ENCODE peak calls at places on chromosomes 7 and 10, in eight cellular contexts. M is fibroblast of lung, T is LNCaP clone FGC, S is fibroblast of the aortic adventitia, O is body of pancreas, H is ovary, C is left lung, F is RWPE2. D is an unnamed sample.

GRCh38 chr10:71357792-71358265 is 38.8 kb downstream of the SLC29A3 start:
- DNase-seq in M (peak; percentile 71), T (no peak), S (no peak), O (no peak), H (peak; percentile 66), C (no peak), F (no peak), D (no peak)

GRCh38 chr7:106869954-106870353 is 4.9 kb downstream of the PIK3CG start:
- DNase-seq in M (no peak), T (no peak), S (no peak), O (no peak), H (no peak), C (no peak), F (no peak), D (no peak)

GRCh38 chr7:108132551-108133265 is 2.5 kb upstream of the LAMB4 start:
- DNase-seq in M (no peak), T (no peak), S (no peak), O (no peak), H (no peak), C (no peak), F (no peak), D (peak; percentile 12)

GRCh38 chr7:63080406-63080805 is 918.2 kb upstream of the ZNF722 start:
- DNase-seq in M (no peak), T (no peak), S (no peak), O (no peak), H (no peak), C (no peak), F (no peak), D (no peak)

GRCh38 chr10:99435986-99436633 is 5.7 kb upstream of the GOT1 start:
- DNase-seq in M (peak; percentile 44), T (no peak), S (peak; percentile 59), O (no peak), H (no peak), C (no peak), F (no peak), D (peak; percentile 31)

GRCh38 chr7:19327011-19327410 is 181.8 kb upstream of the FERD3L start:
- DNase-seq in M (peak; percentile 50), T (no peak), S (peak; percentile 86), O (no peak), H (no peak), C (no peak), F (no peak), D (peak; percentile 49)

GRCh38 chr7:139358541-139359365 is 941 bp upstream of the LUC7L2 start:
- DNase-seq in M (peak; percentile 66), T (no peak), S (peak; percentile 59), O (no peak), H (no peak), C (no peak), F (no peak), D (peak; percentile 23)

GRCh38 chr7:76292206-76292573 is 10.3 kb upstream of the HSPB1 start:
- DNase-seq in M (peak; percentile 28), T (no peak), S (no peak), O (peak; percentile 42), H (no peak), C (no peak), F (no peak), D (no peak)

GRCh38 chr7:91319326-91319725 is 55.1 kb downstream of the FZD1 start:
- DNase-seq in M (no peak), T (no peak), S (no peak), O (no peak), H (no peak), C (no peak), F (no peak), D (no peak)

GRCh38 chr7:148987751-148988512 is 40.4 kb downstream of the PDIA4 start:
- DNase-seq in M (no peak), T (no peak), S (no peak), O (peak; percentile 35), H (no peak), C (no peak), F (no peak), D (no peak)

GRCh38 chr10:4663162-4663992 is 162.6 kb upstream of the AKR1E2 start:
- DNase-seq in M (peak; percentile 99), T (peak; percentile 47), S (peak; percentile 100), O (peak; percentile 80), H (peak; percentile 57), C (no peak), F (peak; percentile 83), D (peak; percentile 95)

GRCh38 chr10:62817120-62817762 is 1.1 kb upstream of the EGR2 start:
- DNase-seq in M (no peak), T (no peak), S (no peak), O (peak; percentile 43), H (peak; percentile 55), C (peak; percentile 90), F (peak; percentile 69), D (no peak)
- TF ChIP-seq CTCF in M (no peak), T (no peak), S (no peak), O (no peak), H (no peak), C (no peak), F (no peak), D (no peak)

DNA sequence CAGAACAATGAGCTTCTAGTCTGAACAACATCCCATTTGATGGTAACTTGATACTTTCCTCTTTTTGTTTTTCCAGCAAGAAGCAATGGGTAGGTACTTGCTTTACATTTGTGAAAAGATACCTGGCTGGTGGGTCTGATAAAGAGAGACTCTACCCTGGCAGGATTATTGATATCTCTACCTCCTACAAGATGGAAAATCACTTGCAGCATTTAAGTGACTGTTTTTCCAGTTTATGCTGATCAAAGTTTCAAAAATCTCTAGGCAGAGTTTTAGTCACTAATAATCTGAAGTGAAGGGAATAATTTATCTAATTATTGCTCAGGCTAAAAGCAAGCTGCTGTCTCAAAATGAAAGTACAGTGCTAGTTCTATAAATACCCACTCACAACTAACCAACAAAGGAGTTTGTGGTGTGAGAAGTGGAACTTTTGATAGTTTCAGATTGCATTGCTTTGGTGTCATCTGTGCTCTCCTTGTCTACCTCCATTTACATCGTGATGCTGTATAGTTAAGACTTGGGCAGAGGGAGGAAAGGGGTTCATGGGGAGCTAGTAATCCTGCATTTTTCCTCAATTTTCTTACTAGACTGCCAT is 86.0 kb upstream of the ANKRD1 start:
- DNase-seq in M (no peak), T (no peak), S (no peak), O (no peak), H (no peak), C (no peak), F (no peak), D (no peak)
- H3K4me3 ChIP-seq in M (no peak overlapping the region), T (no peak overlapping the region), S (no peak overlapping the region), O (no peak overlapping the region), H (no peak overlapping the region), C (no peak overlapping the region), F (no peak overlapping the region), D (no peak overlapping the region)

DNA sequence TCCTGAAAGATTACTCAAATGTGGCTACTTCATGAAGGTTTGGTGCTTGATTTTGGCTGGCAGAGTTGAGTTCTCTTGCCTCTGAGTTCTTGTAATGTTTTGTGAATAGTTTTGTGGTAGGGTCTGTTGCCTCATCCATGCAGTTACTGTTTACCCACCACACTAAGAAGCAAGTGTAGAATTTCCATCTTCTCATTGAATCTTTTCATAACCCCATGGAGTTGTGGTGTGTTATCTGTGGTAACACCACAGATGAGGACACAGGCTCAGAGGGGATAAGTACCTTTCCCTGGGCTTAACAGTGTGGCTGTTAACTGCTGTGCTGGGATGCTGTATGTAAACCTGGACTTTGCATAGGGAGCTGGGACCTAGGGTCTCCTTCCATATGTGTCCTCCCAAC is 186.3 kb downstream of the CAMK1D start:
- DNase-seq in M (no peak), T (no peak), S (no peak), O (no peak), H (no peak), C (no peak), F (no peak), D (peak; percentile 18)
- TF ChIP-seq CTCF in M (no peak), T (no peak), S (no peak), O (no peak), H (no peak), C (no peak), F (no peak), D (no peak)

DNA sequence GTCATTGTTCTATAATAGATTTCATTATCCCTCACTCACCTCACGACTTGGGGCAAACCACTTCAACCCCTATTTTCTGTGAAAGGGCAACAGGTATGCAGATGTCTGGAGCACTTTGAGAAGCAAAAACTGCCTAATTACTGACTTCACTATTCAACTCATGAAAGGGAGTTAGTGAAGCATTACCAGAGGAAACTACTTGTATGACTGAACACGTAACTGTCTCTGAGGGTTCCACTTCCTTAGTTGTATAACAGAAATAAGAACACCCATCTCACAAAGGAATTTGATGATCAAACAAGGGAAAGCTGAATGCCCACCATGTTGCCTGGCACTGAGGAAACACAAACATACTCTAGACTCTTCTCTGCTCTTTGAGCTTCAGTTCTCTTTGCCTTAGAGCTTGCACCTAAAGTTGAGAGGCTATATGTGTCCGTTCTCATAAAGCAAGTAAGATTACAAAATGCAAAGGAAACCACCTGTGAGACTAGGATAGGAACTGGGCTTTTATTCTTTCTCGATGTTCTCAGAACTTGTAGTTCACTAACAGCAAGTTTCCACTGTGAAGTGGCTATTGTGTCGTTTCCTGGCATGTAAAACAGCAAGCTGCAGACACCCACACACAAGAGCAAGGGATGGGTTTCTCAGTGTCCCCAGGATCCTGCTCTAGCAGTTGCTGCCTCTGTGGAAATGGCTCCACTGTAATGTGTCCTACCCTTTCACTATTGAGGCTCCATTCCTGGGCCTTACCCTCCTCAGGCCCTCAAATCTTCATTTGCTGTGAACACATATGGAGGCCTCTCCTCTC is 2.6 kb downstream of the TMEM243 start:
- DNase-seq in M (no peak), T (no peak), S (no peak), O (no peak), H (no peak), C (no peak), F (no peak), D (no peak)
- H3K4me3 ChIP-seq in M (no peak overlapping the region), T (no peak overlapping the region), S (no peak overlapping the region), O (no peak overlapping the region), H (no peak overlapping the region), C (peak overlapping the region; percentile 87), F (no peak overlapping the region), D (no peak overlapping the region)

D was measured in astrocyte of the cerebellum.